ENCODE peak calls at places on chromosomes 7 and 10, in eight cellular contexts. V is mammary epithelial cell; W is T-helper 9 cell; P is tibial artery; D is renal cortical epithelial cell; M is fibroblast of mammary gland; H is central memory CD4-positive, alpha-beta T cell; Q is H1. K is an unnamed sample.

GRCh38 chr10:103816431-103816830 is 38.9 kb downstream of the SH3PXD2A start:
- DNase-seq in V (no peak), W (no peak), P (no peak), D (peak; percentile 36), M (peak; percentile 40), H (no peak), Q (no peak), K (no peak)

GRCh38 chr10:91340613-91341362 is 69.4 kb upstream of the HECTD2 start:
- DNase-seq in V (peak; percentile 97), W (no peak), P (peak; percentile 44), D (peak; percentile 91), M (peak; percentile 97), H (no peak), Q (no peak), K (no peak)

GRCh38 chr10:70494536-70494935 is 16.0 kb downstream of the PALD1 start:
- DNase-seq in V (no peak), W (no peak), P (no peak), D (no peak), M (no peak), H (no peak), Q (no peak), K (no peak)

GRCh38 chr10:4131407-4132215 is 346.6 kb upstream of the KLF6 start:
- DNase-seq in V (peak; percentile 84), W (no peak), P (no peak), D (peak; percentile 73), M (peak; percentile 88), H (peak; percentile 82), Q (no peak), K (peak; percentile 12)

GRCh38 chr10:99966306-99966705 is 43.4 kb downstream of the DNMBP start:
- DNase-seq in V (peak; percentile 95), W (no peak), P (no peak), D (peak; percentile 88), M (peak; percentile 92), H (no peak), Q (no peak), K (no peak)

GRCh38 chr7:30764030-30764991 is 6.9 kb upstream of the MINDY4 start:
- DNase-seq in V (no peak), W (no peak), P (no peak), D (peak; percentile 56), M (peak; percentile 49), H (no peak), Q (no peak), K (no peak)

GRCh38 chr10:27481486-27481885 is 22.6 kb upstream of the RAB18 start:
- DNase-seq in V (peak; percentile 32), W (no peak), P (no peak), D (no peak), M (no peak), H (no peak), Q (no peak), K (no peak)

GRCh38 chr7:115844857-115845256 is 185.7 kb downstream of the TFEC start:
- DNase-seq in V (no peak), W (no peak), P (no peak), D (no peak), M (peak; percentile 3), H (no peak), Q (no peak), K (no peak)

GRCh38 chr7:64881461-64882287 is 21.4 kb upstream of the ZNF273 start:
- DNase-seq in V (no peak), W (no peak), P (no peak), D (no peak), M (no peak), H (no peak), Q (no peak), K (no peak)

GRCh38 chr7:72072901-72073300 is 339.2 kb downstream of the CALN1 start:
- DNase-seq in V (no peak), W (no peak), P (no peak), D (no peak), M (no peak), H (no peak), Q (no peak), K (no peak)

GRCh38 chr7:135661311-135662122 is 797 bp upstream of the STMP1 start:
- DNase-seq in V (peak; percentile 35), W (no peak), P (no peak), D (no peak), M (no peak), H (no peak), Q (no peak), K (peak; percentile 6)

GRCh38 chr10:29535012-29535777 is 99.6 kb downstream of the SVIL start:
- DNase-seq in V (peak; percentile 83), W (no peak), P (no peak), D (peak; percentile 97), M (peak; percentile 74), H (no peak), Q (peak; percentile 87), K (no peak)